ENCODE peak calls at places on chromosomes 12 and 14, in seven cellular contexts. A is effector memory CD8-positive, alpha-beta T cell; Z is GDM1; M is stimulated activated CD4-positive, alpha-beta T cell treated with anti-CD3 and anti-CD28 coated beads, Interleukin-2, amount 100 ng/mL, for 24 hours; P is activated gamma-delta T cell; J is endothelial cell; G is fibroblast of pulmonary artery. Y is an unnamed sample.

GRCh38 chr14:23551266-23552028 is at the start of gene ZFHX2:
- DNase-seq in A (peak; percentile 48), Z (peak; percentile 61), M (peak; percentile 84), P (peak; percentile 42), J (peak; percentile 89), G (peak; percentile 31), Y (peak; percentile 95)

GRCh38 chr12:24954261-24954660 is 5.4 kb upstream of the BCAT1 start:
- DNase-seq in A (no peak), Z (no peak), M (no peak), P (no peak), J (no peak), G (no peak), Y (no peak)

GRCh38 chr12:2283910-2284309 is 231.1 kb downstream of the CACNA1C start:
- DNase-seq in A (no peak), Z (peak; percentile 47), M (no peak), P (no peak), J (no peak), G (peak; percentile 65), Y (no peak)

GRCh38 chr12:41473441-41473840 is 285.3 kb downstream of the PDZRN4 start:
- DNase-seq in A (no peak), Z (no peak), M (no peak), P (no peak), J (no peak), G (no peak), Y (no peak)

GRCh38 chr14:71321556-71322315 is 414.5 kb downstream of the PCNX1 start:
- DNase-seq in A (no peak), Z (no peak), M (no peak), P (no peak), J (no peak), G (peak; percentile 79), Y (peak; percentile 7)

GRCh38 chr12:92556141-92556540 is 146.6 kb upstream of the PLEKHG7 start:
- DNase-seq in A (no peak), Z (no peak), M (no peak), P (no peak), J (no peak), G (no peak), Y (no peak)

GRCh38 chr12:16949351-16949750 is 343.4 kb upstream of the LMO3 start:
- DNase-seq in A (no peak), Z (no peak), M (no peak), P (no peak), J (no peak), G (no peak), Y (no peak)

GRCh38 chr14:28577711-28578131 is 188.9 kb upstream of the FOXG1 start:
- DNase-seq in A (no peak), Z (no peak), M (no peak), P (no peak), J (no peak), G (peak; percentile 92), Y (no peak)

GRCh38 chr12:47244730-47245285 is 165.0 kb upstream of the AMIGO2 start:
- DNase-seq in A (no peak), Z (no peak), M (no peak), P (no peak), J (no peak), G (no peak), Y (no peak)

GRCh38 chr12:94172973-94173372 is 24.6 kb downstream of the PLXNC1 start:
- DNase-seq in A (no peak), Z (no peak), M (no peak), P (no peak), J (no peak), G (peak; percentile 99), Y (no peak)

GRCh38 chr12:11877869-11878780 is 192.6 kb upstream of the BCL2L14 start:
- DNase-seq in A (no peak), Z (no peak), M (no peak), P (no peak), J (no peak), G (peak; percentile 77), Y (no peak)

GRCh38 chr12:130971871-130972588 is 18.3 kb downstream of the ADGRD1 start:
- DNase-seq in A (no peak), Z (no peak), M (no peak), P (no peak), J (no peak), G (no peak), Y (no peak)

GRCh38 chr14:91228112-91229004 is 16.1 kb downstream of the GPR68 start:
- DNase-seq in A (peak; percentile 80), Z (no peak), M (peak; percentile 86), P (peak; percentile 66), J (no peak), G (peak; percentile 39), Y (no peak)

GRCh38 chr12:93847517-93848452 is 170.6 kb downstream of the CRADD start:
- DNase-seq in A (no peak), Z (no peak), M (no peak), P (no peak), J (no peak), G (peak; percentile 27), Y (no peak)

GRCh38 chr14:76463105-76463504 is 87.2 kb downstream of the ESRRB start:
- DNase-seq in A (no peak), Z (no peak), M (no peak), P (no peak), J (no peak), G (no peak), Y (no peak)

GRCh38 chr12:112941528-112942335 is 3.5 kb downstream of the OAS3 start:
- DNase-seq in A (no peak), Z (no peak), M (no peak), P (no peak), J (no peak), G (no peak), Y (no peak)

GRCh38 chr14:52380294-52380693 is 66.2 kb downstream of the PTGER2 start:
- DNase-seq in A (no peak), Z (no peak), M (no peak), P (no peak), J (no peak), G (peak; percentile 12), Y (no peak)

GRCh38 chr12:67482751-67483661 is 165.5 kb upstream of the DYRK2 start:
- DNase-seq in A (peak; percentile 71), Z (peak; percentile 11), M (peak; percentile 56), P (no peak), J (no peak), G (peak; percentile 45), Y (peak; percentile 64)

GRCh38 chr14:101481557-101481956 is 79.7 kb upstream of the DIO3 start:
- DNase-seq in A (no peak), Z (no peak), M (no peak), P (no peak), J (no peak), G (no peak), Y (no peak)

GRCh38 chr12:19196959-19197630 is 67.6 kb downstream of the PLEKHA5 start:
- DNase-seq in A (no peak), Z (no peak), M (no peak), P (no peak), J (no peak), G (peak; percentile 57), Y (peak; percentile 25)

GRCh38 chr14:68143341-68143807 is 323.8 kb downstream of the RAD51B start:
- DNase-seq in A (no peak), Z (peak; percentile 63), M (no peak), P (no peak), J (no peak), G (peak; percentile 98), Y (no peak)

GRCh38 chr14:71588028-71588427 is 344.2 kb upstream of the RGS6 start:
- DNase-seq in A (no peak), Z (no peak), M (no peak), P (no peak), J (no peak), G (peak; percentile 63), Y (no peak)

GRCh38 chr12:128914908-128915563 is 61.8 kb downstream of the GLT1D1 start:
- DNase-seq in A (peak; percentile 37), Z (peak; percentile 79), M (no peak), P (no peak), J (no peak), G (no peak), Y (no peak)

GRCh38 chr12:46187023-46187422 is 81.8 kb downstream of the SLC38A1 start:
- DNase-seq in A (no peak), Z (no peak), M (no peak), P (no peak), J (no peak), G (peak; percentile 87), Y (no peak)

GRCh38 chr12:110200124-110200417 is 75.9 kb downstream of the IFT81 start:
- DNase-seq in A (no peak), Z (no peak), M (no peak), P (no peak), J (no peak), G (peak; percentile 5), Y (no peak)

GRCh38 chr14:69561893-69562292 is 12.8 kb downstream of the CCDC177 start:
- DNase-seq in A (no peak), Z (no peak), M (no peak), P (no peak), J (no peak), G (no peak), Y (no peak)

GRCh38 chr14:57982802-57983201 is 116.9 kb upstream of the SLC35F4 start:
- DNase-seq in A (no peak), Z (no peak), M (no peak), P (no peak), J (no peak), G (peak; percentile 1), Y (peak; percentile 94)

GRCh38 chr12:64569923-64570595 is 40.2 kb upstream of the RASSF3 start:
- DNase-seq in A (no peak), Z (no peak), M (no peak), P (no peak), J (no peak), G (no peak), Y (no peak)

GRCh38 chr14:76863724-76864407 is 37.7 kb downstream of the LRRC74A start:
- DNase-seq in A (no peak), Z (peak; percentile 58), M (no peak), P (no peak), J (peak; percentile 38), G (peak; percentile 58), Y (peak; percentile 69)

GRCh38 chr12:1443421-1444141 is 150.8 kb downstream of the FBXL14 start:
- DNase-seq in A (no peak), Z (no peak), M (no peak), P (no peak), J (no peak), G (peak; percentile 42), Y (no peak)

GRCh38 chr12:75011120-75011519 is 198.5 kb downstream of the KCNC2 start:
- DNase-seq in A (no peak), Z (no peak), M (peak; percentile 18), P (no peak), J (no peak), G (no peak), Y (no peak)

GRCh38 chr14:103725001-103725682 is 9.5 kb downstream of the ZFYVE21 start:
- DNase-seq in A (no peak), Z (no peak), M (no peak), P (no peak), J (no peak), G (no peak), Y (no peak)

GRCh38 chr12:3041558-3042164 is 35.5 kb upstream of the TSPAN9 start:
- DNase-seq in A (peak; percentile 35), Z (peak; percentile 68), M (peak; percentile 50), P (no peak), J (peak; percentile 75), G (peak; percentile 84), Y (peak; percentile 41)

Y was measured in SHP77.